ENCODE peak calls at places on chromosomes 1 and 21, in six cellular contexts. K is tibial nerve, D is esophagus muscularis mucosa, E is A549, W is K562, L is H1. I is an unnamed sample.

GRCh38 chr1:113216664-113217063 is 143.7 kb downstream of the LRIG2 start:
- DNase-seq in K (no peak), D (no peak), L (no peak), E (no peak), W (no peak), I (no peak)

GRCh38 chr1:115343200-115343737 is 5.2 kb upstream of the NGF start:
- DNase-seq in W (no peak), K (no peak), L (no peak), D (no peak), E (no peak), I (no peak)

GRCh38 chr1:16607433-16607851 is 5.9 kb downstream of the NBPF1 start:
- DNase-seq in E (no peak), W (no peak), D (no peak), L (no peak), K (no peak), I (no peak)

GRCh38 chr1:86396503-86396900 is 379 bp upstream of the ODF2L start:
- DNase-seq in E (no peak), D (no peak), K (no peak), W (no peak), L (no peak), I (no peak)

GRCh38 chr1:32893198-32894018 is 7.1 kb downstream of the HPCA start:
- DNase-seq in E (peak), L (no peak), K (no peak), W (peak), D (no peak), I (no peak)

GRCh38 chr1:238653693-238654321 is 732.6 kb upstream of the CHRM3 start:
- DNase-seq in L (no peak), D (no peak), K (no peak), E (no peak), W (no peak), I (no peak)

GRCh38 chr1:160925652-160926241 is 28.9 kb downstream of the ITLN2 start:
- DNase-seq in K (no peak), L (no peak), D (no peak), W (no peak), E (peak), I (no peak)

GRCh38 chr1:53592521-53592982 is 133.4 kb downstream of the DMRTB1 start:
- DNase-seq in D (no peak), K (no peak), E (no peak), W (no peak), L (peak), I (no peak)

GRCh38 chr1:34970829-34971228 is 14.3 kb downstream of the TMEM35B start:
- DNase-seq in W (no peak), D (no peak), L (no peak), K (no peak), E (no peak), I (no peak)

GRCh38 chr21:34345892-34346291 is 17.9 kb upstream of the KCNE2 start:
- DNase-seq in K (no peak), W (no peak), D (no peak), E (no peak), L (no peak), I (peak)

GRCh38 chr1:31788825-31789256 is 24.7 kb upstream of the ADGRB2 start:
- DNase-seq in W (no peak), D (no peak), L (no peak), E (no peak), K (no peak), I (no peak)

GRCh38 chr1:79874289-79874688 is 867.8 kb upstream of the ADGRL4 start:
- DNase-seq in W (no peak), D (no peak), E (no peak), K (no peak), L (no peak), I (no peak)

GRCh38 chr1:67372136-67372535 is 58.1 kb downstream of the SERBP1 start:
- DNase-seq in W (no peak), L (no peak), E (peak), K (no peak), D (no peak), I (no peak)

GRCh38 chr1:110056284-110056680 is 14.2 kb downstream of the ALX3 start:
- DNase-seq in W (no peak), L (no peak), D (no peak), E (no peak), K (no peak), I (no peak)

GRCh38 chr1:226736908-226737818 is 1.9 kb downstream of the ITPKB start:
- DNase-seq in L (no peak), E (no peak), K (no peak), W (no peak), D (no peak), I (peak)

GRCh38 chr1:229087339-229087738 is 183.6 kb upstream of the RAB4A start:
- DNase-seq in K (no peak), D (no peak), L (no peak), W (no peak), E (no peak), I (no peak)

GRCh38 chr1:229714964-229715603 is 89.0 kb downstream of the URB2 start:
- DNase-seq in K (no peak), W (peak), D (no peak), E (peak), L (no peak), I (no peak)

GRCh38 chr1:22643381-22643780 is at the start of gene C1QC:
- DNase-seq in E (no peak), K (peak), W (no peak), D (no peak), L (no peak), I (no peak)

GRCh38 chr1:183841550-183841949 is 36.6 kb downstream of the RGL1 start:
- DNase-seq in W (no peak), E (no peak), K (no peak), L (no peak), D (no peak), I (no peak)

GRCh38 chr1:44346184-44346583 is 8.9 kb downstream of the ERI3 start:
- DNase-seq in E (no peak), D (no peak), L (no peak), K (no peak), W (no peak), I (no peak)

GRCh38 chr1:78044796-78045599 is 768 bp upstream of the GIPC2 start:
- DNase-seq in L (no peak), E (no peak), D (no peak), K (no peak), W (no peak), I (no peak)

GRCh38 chr1:89085781-89086180 is 20.8 kb upstream of the GBP1 start:
- DNase-seq in K (no peak), L (no peak), E (no peak), W (peak), D (no peak), I (no peak)

GRCh38 chr1:187840557-187840956 is 1011.8 kb downstream of the PLA2G4A start:
- DNase-seq in K (no peak), D (no peak), W (no peak), L (no peak), E (no peak), I (no peak)

GRCh38 chr1:53390261-53390660 is 62.4 kb upstream of the LRP8 start:
- DNase-seq in L (no peak), K (peak), D (no peak), W (no peak), E (no peak), I (no peak)

GRCh38 chr1:198651685-198652400 is 13.0 kb downstream of the PTPRC start:
- DNase-seq in K (no peak), W (no peak), E (no peak), L (no peak), D (no peak), I (no peak)

GRCh38 chr1:150553392-150554085 is 4.3 kb downstream of the ADAMTSL4 start:
- DNase-seq in W (no peak), K (no peak), D (no peak), E (no peak), L (no peak), I (no peak)

GRCh38 chr21:33824156-33824941 is 91.3 kb downstream of the ATP5PO start:
- DNase-seq in D (peak), L (no peak), K (no peak), W (no peak), E (no peak), I (no peak)

GRCh38 chr1:157369808-157370521 is 182.3 kb downstream of the FCRL5 start:
- DNase-seq in L (no peak), E (peak), K (peak), D (peak), W (peak), I (no peak)

GRCh38 chr1:97119260-97119659 is 397.7 kb downstream of the PTBP2 start:
- DNase-seq in D (no peak), E (no peak), L (no peak), K (no peak), W (no peak), I (no peak)

GRCh38 chr1:19122668-19123067 is 87.4 kb downstream of the UBR4 start:
- DNase-seq in K (no peak), E (no peak), L (no peak), W (no peak), D (no peak), I (no peak)

GRCh38 chr1:3454811-3455618 is 550 bp downstream of the ARHGEF16 start:
- DNase-seq in D (no peak), W (peak), E (no peak), K (no peak), L (peak), I (no peak)

GRCh38 chr1:232319106-232319505 is 310.8 kb downstream of the SIPA1L2 start:
- DNase-seq in E (no peak), W (no peak), D (no peak), K (no peak), L (no peak), I (no peak)

GRCh38 chr21:37682908-37683307 is 233.3 kb downstream of the KCNJ6 start:
- DNase-seq in D (no peak), E (no peak), W (no peak), L (no peak), K (no peak), I (no peak)
- TF ChIP-seq EP300 in D (no peak), E (no peak), W (no peak), L (no peak), K (no peak), I (no peak)

GRCh38 chr1:201016943-201017827 is 6.3 kb downstream of the KIF21B start:
- DNase-seq in D (no peak), L (no peak), K (no peak), E (no peak), W (no peak), I (no peak)
- TF ChIP-seq EP300 in D (no peak), L (no peak), K (no peak), E (no peak), W (no peak), I (no peak)

GRCh38 chr1:28115267-28115666 is 26.9 kb upstream of the EYA3 start:
- DNase-seq in E (no peak), D (no peak), W (no peak), K (peak), L (no peak), I (no peak)
- TF ChIP-seq EP300 in E (no peak), D (no peak), W (peak), K (no peak), L (no peak), I (no peak)

GRCh38 chr1:167297222-167298214 is 76.8 kb downstream of the POU2F1 start:
- DNase-seq in K (no peak), L (no peak), W (no peak), D (no peak), E (no peak), I (no peak)
- TF ChIP-seq EP300 in K (peak), L (no peak), W (no peak), D (no peak), E (no peak), I (no peak)

DNA sequence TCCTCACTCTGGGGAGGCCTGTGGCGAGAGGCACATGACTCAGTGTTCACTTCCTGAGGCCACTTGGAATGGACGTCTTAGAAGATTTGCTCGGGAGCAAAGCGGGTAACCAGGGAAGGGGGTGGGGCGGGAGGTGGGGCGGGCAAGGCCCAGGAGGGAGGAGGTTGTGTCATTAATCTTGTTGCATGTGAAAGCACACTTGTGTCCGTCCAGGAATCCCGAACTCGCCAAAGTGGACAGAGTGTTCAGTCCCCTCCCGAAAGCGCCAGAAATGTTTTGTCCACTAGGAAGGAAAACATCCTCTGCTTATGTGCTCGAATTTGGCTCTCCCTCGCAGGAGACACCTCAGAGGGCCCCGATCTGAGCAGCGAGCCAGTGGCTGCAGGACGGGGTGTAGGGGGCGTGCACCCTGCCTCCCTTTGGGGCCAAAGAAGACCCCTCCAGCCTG is 84.2 kb downstream of the SPSB1 start:
- DNase-seq in W (no peak), E (no peak), L (no peak), K (peak), D (peak), I (peak)
- TF ChIP-seq EP300 in W (no peak), E (no peak), L (no peak), K (peak), D (peak), I (peak)

GRCh38 chr1:111444031-111444430 is 5.0 kb downstream of the WDR77 start:
- DNase-seq in D (peak), L (no peak), K (no peak), E (no peak), W (no peak), I (no peak)

GRCh38 chr1:111436726-111437125 is 9.2 kb upstream of the OVGP1 start:
- DNase-seq in E (no peak), L (no peak), W (no peak), D (no peak), K (no peak), I (no peak)

GRCh38 chr1:111442457-111442856 is 6.6 kb downstream of the WDR77 start:
- DNase-seq in W (no peak), D (no peak), L (no peak), K (no peak), E (no peak), I (no peak)

GRCh38 chr1:111439461-111440351 is 9.3 kb downstream of the WDR77 start:
- DNase-seq in W (peak), L (no peak), D (no peak), E (no peak), K (no peak), I (no peak)

DNA sequence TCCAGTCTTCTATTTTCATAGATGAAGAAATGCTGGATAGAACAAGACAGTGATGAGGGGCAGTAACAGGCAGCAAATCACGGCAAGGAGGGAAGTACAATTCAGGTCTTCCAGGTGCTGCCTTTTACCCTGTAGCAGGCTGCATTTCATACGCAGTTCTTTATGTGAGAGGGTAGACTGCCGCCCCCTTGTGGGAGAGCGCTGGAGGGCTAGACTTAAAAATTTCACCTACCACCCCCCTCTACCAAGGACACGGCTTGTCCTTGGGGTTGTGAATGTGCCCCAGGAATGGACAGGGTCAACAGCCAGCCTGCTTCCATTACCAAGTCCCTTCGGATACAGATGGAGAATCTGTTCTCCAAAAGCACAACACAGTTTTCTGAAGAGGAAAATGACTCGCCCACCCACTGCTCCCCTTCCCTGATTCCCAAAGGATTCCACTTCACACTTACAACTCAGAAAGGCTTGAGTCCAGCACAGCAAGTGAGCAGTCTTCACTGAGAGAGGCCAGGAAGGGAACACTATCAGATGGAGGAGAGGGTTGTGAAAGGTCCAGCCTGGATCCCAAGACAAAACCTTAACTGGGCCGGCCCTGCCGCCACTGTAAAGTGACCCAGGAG is 7.4 kb downstream of the WDR77 start:
- DNase-seq in K (no peak), D (peak), W (peak), L (peak), E (no peak), I (no peak)
- TF ChIP-seq EP300 in K (no peak), D (no peak), W (no peak), L (no peak), E (no peak), I (no peak)